ENCODE peak calls at places on chromosomes 4 and X, in nine cellular contexts. A, P, R, B, Y, Z, X, J and S are unnamed samples.

GRCh38 chrX:97155809-97156208 is 272.1 kb downstream of the RPA4 start:
- DNase-seq in A (no peak), P (no peak), R (no peak), B (no peak), Y (no peak), Z (no peak), X (no peak), J (no peak), S (no peak)

GRCh38 chr4:804804-805203 is 21.1 kb downstream of the CPLX1 start:
- DNase-seq in A (no peak), P (peak), R (no peak), B (no peak), Y (no peak), Z (no peak), X (no peak), J (no peak), S (no peak)

GRCh38 chr4:147793973-147794690 is 62.2 kb downstream of the ARHGAP10 start:
- DNase-seq in A (no peak), P (no peak), R (no peak), B (no peak), Y (no peak), Z (no peak), X (no peak), J (no peak), S (no peak)

GRCh38 chr4:17468638-17469221 is 43.2 kb downstream of the QDPR start:
- DNase-seq in A (no peak), P (no peak), R (peak), B (peak), Y (peak), Z (no peak), X (no peak), J (no peak), S (no peak)

GRCh38 chrX:7574325-7574724 is 268.6 kb upstream of the VCX start:
- DNase-seq in A (no peak), P (no peak), R (peak), B (peak), Y (peak), Z (no peak), X (no peak), J (no peak), S (no peak)

GRCh38 chr4:184163813-184164212 is 53.9 kb downstream of the ENPP6 start:
- DNase-seq in A (peak), P (no peak), R (peak), B (peak), Y (peak), Z (peak), X (no peak), J (no peak), S (no peak)

GRCh38 chrX:1807301-1807731 is 192.5 kb downstream of the ASMT start:
- DNase-seq in A (no peak), P (no peak), R (no peak), B (peak), Y (no peak), Z (no peak), X (no peak), J (peak), S (no peak)

GRCh38 chr4:101119141-101119540 is 228.2 kb downstream of the PPP3CA start:
- DNase-seq in A (no peak), P (no peak), R (no peak), B (no peak), Y (no peak), Z (no peak), X (no peak), J (no peak), S (no peak)

GRCh38 chr4:183182873-183183725 is 84.0 kb downstream of the WWC2 start:
- DNase-seq in A (no peak), P (no peak), R (peak), B (peak), Y (no peak), Z (peak), X (no peak), J (no peak), S (no peak)

GRCh38 chr4:183395395-183395794 is 49.0 kb upstream of the CDKN2AIP start:
- DNase-seq in A (no peak), P (no peak), R (no peak), B (no peak), Y (no peak), Z (no peak), X (no peak), J (no peak), S (no peak)

GRCh38 chrX:140733766-140734342 is 24.3 kb downstream of the LINC00632 start:
- DNase-seq in A (no peak), P (no peak), R (peak), B (peak), Y (peak), Z (no peak), X (no peak), J (no peak), S (no peak)

GRCh38 chrX:16552546-16552945 is 97.4 kb upstream of the S100G start:
- DNase-seq in A (no peak), P (no peak), R (peak), B (no peak), Y (no peak), Z (no peak), X (no peak), J (no peak), S (no peak)

GRCh38 chr4:38983756-38984647 is 48.2 kb downstream of the TMEM156 start:
- DNase-seq in A (no peak), P (no peak), R (peak), B (no peak), Y (no peak), Z (no peak), X (no peak), J (no peak), S (no peak)

GRCh38 chr4:118811008-118811764 is 24.7 kb downstream of the SEC24D start:
- DNase-seq in A (no peak), P (no peak), R (peak), B (no peak), Y (no peak), Z (no peak), X (no peak), J (no peak), S (no peak)

GRCh38 chr4:825969-826330 is at the start of gene CPLX1:
- DNase-seq in A (peak), P (peak), R (no peak), B (peak), Y (peak), Z (no peak), X (peak), J (no peak), S (no peak)

GRCh38 chrX:154017766-154018517 is 1.8 kb downstream of the IRAK1 start:
- DNase-seq in A (no peak), P (peak), R (no peak), B (no peak), Y (no peak), Z (peak), X (no peak), J (no peak), S (no peak)
- H3K4me3 ChIP-seq in A (peak), P (no peak), R (peak), B (no peak), Y (peak), Z (no peak), X (no peak), J (peak), S (peak)

GRCh38 chr4:110533590-110533910 is 57.6 kb downstream of the ENPEP start:
- DNase-seq in A (no peak), P (no peak), R (peak), B (no peak), Y (no peak), Z (no peak), X (no peak), J (no peak), S (no peak)
- H3K4me3 ChIP-seq in A (no peak), P (no peak), R (no peak), B (no peak), Y (peak), Z (no peak), X (no peak), J (no peak), S (no peak)

GRCh38 chrX:24643116-24643515 is 4.0 kb downstream of the PCYT1B start:
- DNase-seq in A (no peak), P (no peak), R (peak), B (no peak), Y (no peak), Z (no peak), X (no peak), J (no peak), S (no peak)

GRCh38 chrX:24651783-24652182 is 4.6 kb upstream of the PCYT1B start:
- DNase-seq in A (no peak), P (no peak), R (no peak), B (no peak), Y (no peak), Z (no peak), X (no peak), J (no peak), S (no peak)

GRCh38 chrX:24646745-24647182 is 383 bp downstream of the PCYT1B start:
- DNase-seq in A (no peak), P (no peak), R (no peak), B (peak), Y (no peak), Z (no peak), X (no peak), J (no peak), S (no peak)

GRCh38 chrX:24647257-24648058 is at the start of gene PCYT1B:
- DNase-seq in A (peak), P (peak), R (peak), B (peak), Y (no peak), Z (peak), X (peak), J (peak), S (no peak)
- H3K4me3 ChIP-seq in A (peak), P (no peak), R (peak), B (peak), Y (no peak), Z (peak), X (no peak), J (peak), S (peak)

DNA sequence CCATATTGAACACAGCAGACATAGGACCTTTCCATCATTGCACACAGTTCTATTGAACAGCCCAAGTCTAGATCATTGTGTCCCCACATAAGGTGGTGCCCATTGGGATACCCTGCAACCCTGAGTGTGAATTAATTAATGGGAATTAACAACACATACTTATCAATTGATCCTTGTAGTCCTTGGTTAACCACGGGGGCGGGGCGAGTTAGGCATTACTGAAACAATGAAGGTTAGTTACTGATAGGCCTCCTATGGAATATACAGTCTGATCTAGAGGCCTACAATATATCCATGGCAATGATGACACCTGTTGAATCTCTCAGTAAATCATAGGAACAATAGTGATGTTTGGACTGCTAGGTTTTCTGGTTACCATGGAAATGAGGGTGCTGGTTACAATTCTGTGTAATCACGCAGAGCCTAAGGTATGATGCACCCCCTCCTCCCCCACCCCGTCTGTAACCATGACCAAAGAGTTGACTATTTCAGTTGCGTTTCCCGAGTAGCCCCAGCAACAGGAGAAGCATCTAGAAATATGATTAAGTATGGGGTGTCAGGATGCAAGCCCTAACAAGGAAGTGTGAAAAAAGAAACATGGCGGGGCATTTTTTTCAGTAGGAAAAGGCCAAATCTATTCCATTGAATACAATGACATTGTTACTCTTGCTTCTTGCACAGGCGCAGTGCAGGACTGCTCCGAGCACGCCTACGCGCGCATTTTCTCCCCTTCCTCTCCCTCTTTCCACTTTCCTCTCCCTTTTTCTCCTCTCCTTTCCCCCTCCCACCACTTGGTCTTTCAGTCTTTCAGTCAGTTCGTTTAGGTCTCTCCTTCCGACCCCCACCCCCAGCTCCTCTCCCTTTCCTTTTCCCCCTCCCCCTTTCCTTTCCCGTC is 674 bp upstream of the NONO start:
- DNase-seq in A (no peak), P (no peak), R (peak), B (peak), Y (no peak), Z (no peak), X (no peak), J (no peak), S (peak)
- H3K4me3 ChIP-seq in A (peak), P (peak), R (peak), B (peak), Y (peak), Z (peak), X (no peak), J (peak), S (peak)

DNA sequence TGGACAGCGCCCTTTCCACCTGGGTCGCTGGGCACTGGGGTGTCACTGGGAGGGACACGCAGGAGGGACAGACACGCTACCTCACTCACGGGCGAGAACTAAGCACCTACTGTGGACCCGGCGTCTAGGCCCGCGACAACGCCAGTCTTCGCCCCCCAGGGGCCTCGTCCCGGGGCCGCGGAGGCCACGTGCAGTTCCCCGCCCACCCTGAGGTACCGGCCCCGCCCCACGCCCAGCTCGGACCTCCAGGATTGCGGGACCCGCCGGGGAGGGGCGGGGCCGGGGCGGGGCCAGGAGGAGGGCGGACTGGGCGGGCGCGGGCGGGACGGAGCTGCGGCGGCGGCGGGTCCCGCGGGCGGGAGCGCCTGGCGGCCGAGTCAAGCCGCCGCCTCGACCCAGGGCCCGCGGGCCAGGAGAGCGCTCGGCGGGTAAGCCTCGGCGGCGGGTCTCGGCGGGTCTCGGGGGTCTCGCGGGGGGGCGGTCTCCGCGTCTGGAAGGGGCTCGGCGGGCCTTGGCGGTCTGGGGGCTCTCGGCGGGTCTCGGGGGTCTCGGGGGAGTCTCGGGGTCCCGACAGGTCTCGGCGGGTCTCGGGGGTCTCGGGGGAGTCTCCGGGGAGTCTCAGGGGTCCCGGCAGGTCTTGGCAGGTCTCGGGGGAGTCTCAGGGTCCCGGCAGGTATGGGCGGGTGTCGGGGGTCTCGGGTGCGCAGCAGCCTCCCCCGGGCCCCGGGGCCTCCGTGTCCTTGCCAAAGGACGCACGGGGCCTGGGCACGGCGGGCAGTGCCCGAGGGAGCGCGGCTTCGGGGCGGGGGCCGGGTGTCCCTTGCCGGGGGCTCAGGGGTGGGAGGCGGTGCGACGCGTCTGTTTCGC is at the start of gene SH3BP2:
- DNase-seq in A (peak), P (peak), R (peak), B (peak), Y (peak), Z (peak), X (peak), J (peak), S (no peak)
- H3K4me3 ChIP-seq in A (peak), P (peak), R (peak), B (peak), Y (peak), Z (peak), X (peak), J (peak), S (peak)

DNA sequence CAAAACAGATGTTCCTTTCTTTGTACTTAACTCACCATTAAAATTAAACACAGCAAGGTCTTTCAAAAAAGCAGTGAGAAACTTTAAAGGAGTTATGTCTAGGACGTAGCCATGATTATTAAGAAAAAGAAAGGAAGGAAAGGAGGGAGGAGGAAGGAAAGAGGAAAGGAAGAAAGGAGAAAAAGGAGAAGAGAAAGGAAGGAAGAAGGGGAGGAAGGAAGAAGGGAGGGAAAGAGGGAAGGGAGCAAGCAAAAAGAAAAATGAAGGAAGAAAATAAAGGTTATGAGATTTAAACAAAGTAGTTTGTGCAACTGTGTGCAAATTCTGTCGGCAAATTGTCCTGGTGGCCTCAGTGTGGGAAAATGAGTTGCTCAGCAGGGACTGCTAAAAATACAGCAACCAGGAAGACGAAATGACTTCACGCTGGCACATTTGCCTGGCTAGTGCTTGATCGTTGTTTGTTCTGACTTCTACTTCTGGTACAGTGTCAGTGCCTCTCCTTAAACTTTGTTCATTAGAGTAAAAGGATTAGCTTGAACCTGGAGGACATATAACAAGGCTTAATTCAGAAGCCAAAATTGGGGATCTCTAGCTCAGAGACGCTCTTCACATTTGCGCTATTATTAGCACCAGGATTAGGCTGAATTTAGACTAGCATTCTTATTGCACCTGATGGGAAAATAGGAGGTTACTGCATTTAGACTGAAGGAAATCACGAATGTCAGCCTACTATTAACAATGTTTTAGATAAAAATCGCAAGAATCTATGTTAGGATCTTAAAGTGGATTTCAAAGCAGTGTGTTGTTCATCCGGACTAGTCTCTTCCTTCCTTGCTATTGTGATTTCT is 81.2 kb downstream of the DCK start:
- DNase-seq in A (no peak), P (no peak), R (no peak), B (no peak), Y (no peak), Z (no peak), X (no peak), J (no peak), S (no peak)
- H3K4me3 ChIP-seq in A (no peak), P (peak), R (no peak), B (no peak), Y (no peak), Z (peak), X (no peak), J (no peak), S (no peak)

GRCh38 chr4:149050840-149051239 is 608.6 kb upstream of the NR3C2 start:
- DNase-seq in A (no peak), P (no peak), R (no peak), B (peak), Y (no peak), Z (no peak), X (no peak), J (no peak), S (no peak)
- H3K4me3 ChIP-seq in A (no peak), P (no peak), R (no peak), B (no peak), Y (no peak), Z (no peak), X (no peak), J (no peak), S (no peak)

GRCh38 chr4:15684498-15684897 is 2.9 kb downstream of the FAM200B start:
- DNase-seq in A (no peak), P (no peak), R (no peak), B (peak), Y (no peak), Z (no peak), X (no peak), J (no peak), S (no peak)

GRCh38 chr4:15682340-15682725 is 706 bp downstream of the FAM200B start:
- DNase-seq in A (no peak), P (no peak), R (peak), B (no peak), Y (no peak), Z (no peak), X (no peak), J (no peak), S (no peak)

GRCh38 chr4:15681067-15681371 is 608 bp upstream of the FAM200B start:
- DNase-seq in A (no peak), P (no peak), R (no peak), B (no peak), Y (no peak), Z (no peak), X (no peak), J (no peak), S (no peak)

GRCh38 chr4:15681372-15682339 is at the start of gene FAM200B:
- DNase-seq in A (peak), P (peak), R (peak), B (peak), Y (peak), Z (peak), X (peak), J (peak), S (peak)

GRCh38 chr4:15682790-15683495 is 1.3 kb downstream of the FAM200B start:
- DNase-seq in A (no peak), P (no peak), R (peak), B (no peak), Y (no peak), Z (no peak), X (no peak), J (no peak), S (no peak)
- H3K4me3 ChIP-seq in A (peak), P (peak), R (peak), B (peak), Y (peak), Z (peak), X (no peak), J (peak), S (peak)

GRCh38 chr4:189092596-189092995 is 848.1 kb upstream of the FRG1 start:
- DNase-seq in A (no peak), P (no peak), R (peak), B (peak), Y (peak), Z (no peak), X (no peak), J (no peak), S (no peak)

GRCh38 chr4:189096717-189097116 is 844.0 kb upstream of the FRG1 start:
- DNase-seq in A (no peak), P (no peak), R (no peak), B (peak), Y (no peak), Z (peak), X (no peak), J (no peak), S (no peak)

GRCh38 chr4:189090174-189090814 is 850.4 kb upstream of the FRG1 start:
- DNase-seq in A (no peak), P (no peak), R (peak), B (peak), Y (no peak), Z (no peak), X (no peak), J (no peak), S (no peak)

GRCh38 chr4:189096108-189096507 is 844.6 kb upstream of the FRG1 start:
- DNase-seq in A (no peak), P (no peak), R (no peak), B (no peak), Y (no peak), Z (no peak), X (no peak), J (no peak), S (no peak)
- H3K4me3 ChIP-seq in A (no peak), P (no peak), R (no peak), B (no peak), Y (no peak), Z (no peak), X (no peak), J (no peak), S (no peak)

GRCh38 chr4:56512166-56512565 is 6.6 kb downstream of the ARL9 start:
- DNase-seq in A (no peak), P (no peak), R (no peak), B (no peak), Y (no peak), Z (no peak), X (no peak), J (no peak), S (no peak)

GRCh38 chr4:56505269-56506109 is at the start of gene ARL9:
- DNase-seq in A (peak), P (peak), R (peak), B (peak), Y (no peak), Z (peak), X (peak), J (peak), S (no peak)

GRCh38 chr4:56511098-56511497 is 5.5 kb downstream of the ARL9 start:
- DNase-seq in A (no peak), P (no peak), R (no peak), B (no peak), Y (no peak), Z (no peak), X (no peak), J (no peak), S (no peak)

GRCh38 chr4:56506110-56506705 is 617 bp downstream of the ARL9 start:
- DNase-seq in A (no peak), P (no peak), R (no peak), B (peak), Y (no peak), Z (peak), X (no peak), J (no peak), S (no peak)
- H3K4me3 ChIP-seq in A (peak), P (peak), R (peak), B (peak), Y (no peak), Z (peak), X (no peak), J (peak), S (no peak)